ENCODE peak calls at places on chromosomes 7 and 10, in four cellular contexts. P is IMR-90, F is AG09309, E is MM.1S. J is an unnamed sample.

GRCh38 chr10:132827423-132827789 is 41.5 kb upstream of the NKX6-2 start:
- DNase-seq in E (no peak), F (no peak), P (no peak), J (no peak)

GRCh38 chr7:96952974-96953391 is 52.4 kb upstream of the DLX6 start:
- DNase-seq in F (no peak), P (peak; percentile 15), E (no peak), J (no peak)

GRCh38 chr10:14879055-14879800 is 562 bp downstream of the SUV39H2 start:
- DNase-seq in F (no peak), E (peak; percentile 24), P (no peak), J (no peak)

GRCh38 chr10:64648915-64649314 is 1127.7 kb downstream of the REEP3 start:
- DNase-seq in P (no peak), F (no peak), E (peak; percentile 32), J (peak; percentile 1)

GRCh38 chr10:4838743-4839142 is 12.7 kb downstream of the AKR1E2 start:
- DNase-seq in F (no peak), P (no peak), E (no peak), J (no peak)

GRCh38 chr10:58818889-58819288 is 306.2 kb downstream of the BICC1 start:
- DNase-seq in P (peak; percentile 79), E (no peak), F (no peak), J (no peak)

GRCh38 chr10:89535185-89536012 is at the start of gene SLC16A12:
- DNase-seq in E (no peak), F (no peak), P (no peak), J (peak; percentile 44)

GRCh38 chr10:110408203-110408871 is 89.4 kb upstream of the DUSP5 start:
- DNase-seq in P (no peak), E (no peak), F (no peak), J (no peak)

GRCh38 chr10:6089334-6090219 is 743 bp downstream of the RBM17 start:
- DNase-seq in P (no peak), F (no peak), E (peak; percentile 29), J (no peak)

GRCh38 chr7:154832557-154833138 is 170.3 kb downstream of the PAXIP1 start:
- DNase-seq in F (no peak), E (no peak), P (no peak), J (peak; percentile 38)

GRCh38 chr10:86298501-86299001 is 68.0 kb downstream of the GRID1 start:
- DNase-seq in P (no peak), F (no peak), E (no peak), J (no peak)

GRCh38 chr10:113648478-113648877 is 15.4 kb downstream of the NRAP start:
- DNase-seq in F (no peak), P (no peak), E (no peak), J (no peak)

GRCh38 chr7:86939197-86939814 is 120.1 kb downstream of the ELAPOR2 start:
- DNase-seq in F (peak; percentile 14), E (peak; percentile 76), P (peak; percentile 60), J (peak; percentile 24)

GRCh38 chr10:23195846-23196200 is 3.7 kb downstream of the PTF1A start:
- DNase-seq in P (no peak), F (no peak), E (no peak), J (no peak)

GRCh38 chr7:151166629-151167196 is 781 bp downstream of the GBX1 start:
- DNase-seq in E (no peak), P (no peak), F (no peak), J (no peak)

GRCh38 chr10:4212111-4212635 is 427.2 kb upstream of the KLF6 start:
- DNase-seq in E (no peak), P (no peak), F (no peak), J (no peak)

GRCh38 chr10:2893446-2893845 is 173.9 kb upstream of the PFKP start:
- DNase-seq in E (no peak), F (no peak), P (no peak), J (no peak)

GRCh38 chr7:19117081-19117869 is at the start of gene TWIST1:
- DNase-seq in P (peak; percentile 94), E (peak; percentile 59), F (peak; percentile 96), J (peak; percentile 61)

GRCh38 chr10:75405201-75406143 is 3.9 kb upstream of the ZNF503 start:
- DNase-seq in P (no peak), F (no peak), E (no peak), J (peak; percentile 30)

GRCh38 chr7:70183278-70183677 is 585.0 kb downstream of the AUTS2 start:
- DNase-seq in E (no peak), F (no peak), P (no peak), J (no peak)

GRCh38 chr7:71145906-71146901 is 14.3 kb downstream of the GALNT17 start:
- DNase-seq in P (no peak), F (no peak), E (no peak), J (no peak)

DNA sequence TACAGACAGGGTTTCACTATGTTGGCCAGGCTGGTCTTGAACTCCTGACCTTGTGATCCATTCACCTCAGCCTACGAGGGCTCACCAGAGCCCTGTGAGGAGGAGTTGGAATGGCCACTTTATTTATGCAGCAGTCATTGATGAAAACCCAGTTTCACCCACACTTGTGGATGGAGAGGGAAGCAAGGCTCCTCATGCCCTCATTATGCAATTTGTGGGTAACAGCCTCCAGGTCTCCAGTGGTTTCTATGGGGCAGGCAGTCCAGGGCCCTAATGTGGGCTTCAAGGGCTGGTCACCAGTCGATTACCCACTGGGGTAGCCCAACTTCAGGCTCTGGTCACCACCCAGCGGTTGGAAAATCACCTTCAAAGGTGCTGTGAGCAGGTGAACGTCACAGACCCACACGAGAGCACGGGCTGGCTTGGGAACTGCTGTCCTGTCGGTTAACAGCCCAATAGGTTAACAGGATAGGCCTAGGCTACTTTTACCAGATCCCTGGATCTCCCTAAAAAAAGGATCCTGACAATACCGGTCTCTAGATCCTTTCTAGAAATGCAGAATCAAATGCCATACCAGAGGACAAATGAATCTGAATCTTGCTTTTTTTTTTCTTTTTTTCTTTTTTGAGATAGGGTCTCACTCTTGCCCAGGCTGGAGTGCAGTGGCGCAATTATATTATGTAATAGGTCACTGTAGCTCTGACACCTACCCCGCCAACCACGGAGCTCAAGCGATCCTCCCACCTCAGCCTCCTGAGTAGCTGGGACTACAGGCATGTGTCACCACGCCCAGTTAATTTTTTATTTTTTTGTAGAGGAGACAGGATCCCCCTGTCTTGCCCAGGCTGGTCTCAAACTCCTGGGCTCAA is 97.8 kb downstream of the SLC37A3 start:
- DNase-seq in F (no peak), P (no peak), E (no peak), J (no peak)
- TF ChIP-seq CTCF in F (no peak), P (no peak), E (no peak), J (no peak)

DNA sequence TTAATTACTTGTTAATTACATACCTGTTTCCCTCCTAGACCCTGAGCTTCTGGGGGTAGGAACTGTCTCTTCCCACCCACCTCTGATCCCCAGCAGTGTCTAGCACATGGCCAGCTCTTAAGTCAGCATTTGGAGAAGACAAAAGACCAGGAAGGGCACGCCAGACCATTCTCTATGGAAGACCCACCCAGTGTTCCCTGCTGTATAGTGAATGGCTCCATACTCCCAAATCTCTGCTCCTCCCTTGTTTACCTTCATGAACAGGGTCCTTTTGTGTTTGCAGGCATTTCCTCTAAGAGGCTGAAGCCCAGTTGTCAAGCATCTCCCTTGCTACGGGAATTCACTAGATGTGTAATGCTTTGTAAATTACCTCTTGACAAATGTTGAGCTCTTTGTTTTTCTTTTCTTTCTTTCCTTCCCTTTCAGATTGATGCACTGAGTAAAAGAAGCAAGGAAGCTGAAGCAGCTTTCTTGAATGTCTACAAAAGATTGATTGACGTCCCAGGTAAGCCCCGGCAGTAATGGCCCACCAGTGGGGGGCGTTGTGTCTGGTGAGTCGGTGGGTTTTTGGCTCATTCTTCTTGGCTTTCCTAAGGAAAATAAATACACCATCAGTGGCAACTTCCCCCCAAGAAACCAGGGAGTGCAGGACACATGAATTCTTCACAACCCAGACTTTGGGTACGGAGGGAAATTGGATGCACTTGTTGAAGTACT is 216.6 kb upstream of the SH2B2 start:
- DNase-seq in P (no peak), E (no peak), F (no peak), J (no peak)
- TF ChIP-seq CTCF in P (no peak), E (no peak), F (no peak), J (no peak)

GRCh38 chr7:1558181-1558811 is 2.3 kb upstream of the TMEM184A start:
- DNase-seq in P (no peak), F (no peak), E (no peak), J (no peak)
- TF ChIP-seq CTCF in P (no peak), F (no peak), E (no peak), J (no peak)

GRCh38 chr10:99855479-99856071 is 73.1 kb downstream of the ABCC2 start:
- DNase-seq in E (no peak), F (no peak), P (no peak), J (no peak)

GRCh38 chr10:99854860-99855259 is 72.4 kb downstream of the ABCC2 start:
- DNase-seq in E (no peak), P (peak; percentile 83), F (peak; percentile 67), J (no peak)

GRCh38 chr10:99858849-99859248 is 76.4 kb downstream of the ABCC2 start:
- DNase-seq in P (no peak), E (no peak), F (no peak), J (no peak)

GRCh38 chr10:99860466-99860865 is 78.0 kb downstream of the ABCC2 start:
- DNase-seq in P (no peak), E (no peak), F (no peak), J (no peak)

DNA sequence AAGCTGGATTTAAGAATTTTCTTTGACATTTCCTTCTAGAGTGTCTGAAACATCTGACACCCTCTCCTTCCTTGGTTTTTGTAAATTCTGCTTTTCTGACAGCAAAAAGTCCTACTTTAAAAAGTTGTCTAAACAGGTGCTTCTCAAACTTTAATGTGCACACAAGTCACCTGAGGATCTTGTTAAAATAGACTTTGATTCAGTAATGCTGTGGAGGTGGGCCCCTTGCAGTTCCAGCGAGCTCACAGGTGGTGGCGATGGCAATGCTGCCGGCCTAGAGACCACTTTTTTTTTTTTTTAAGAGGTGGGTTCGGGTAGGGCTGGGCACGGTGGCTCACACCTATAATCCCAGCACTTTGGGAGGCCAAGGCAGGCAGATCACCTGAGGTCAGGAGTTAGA is 77.1 kb downstream of the ABCC2 start:
- DNase-seq in F (no peak), E (no peak), P (no peak), J (no peak)
- TF ChIP-seq CTCF in F (peak; percentile 24), E (no peak), P (peak; percentile 25), J (peak; percentile 30)

DNA sequence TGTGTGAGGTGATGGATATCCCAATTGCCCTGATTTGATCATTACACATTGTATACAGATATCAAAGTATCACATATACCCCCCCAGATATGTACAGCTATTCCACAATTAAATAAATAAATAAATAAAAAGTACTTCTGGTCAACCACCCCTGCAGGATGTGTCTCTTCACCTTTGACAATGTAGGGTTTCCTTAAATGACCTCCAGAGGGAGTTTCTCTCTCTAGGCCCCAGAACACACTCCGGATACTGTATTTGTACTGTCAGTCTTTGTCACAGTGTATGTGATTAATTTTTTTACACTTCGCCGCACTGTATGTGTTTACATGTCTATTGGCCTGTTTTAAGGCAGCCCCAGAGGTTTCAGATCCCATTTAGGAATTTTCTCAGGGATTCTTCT is 123.6 kb downstream of the ADCYAP1R1 start:
- DNase-seq in F (no peak), E (no peak), P (no peak), J (no peak)
- TF ChIP-seq CTCF in F (no peak), E (peak; percentile 22), P (no peak), J (no peak)